ENCODE peak calls at places on chromosomes 3 and 15, in eight cellular contexts. J is thoracic aorta, Y is fibroblast of pulmonary artery, F is PC-3, C is body of pancreas, B is endothelial cell, E is WTC11, K is uterus. D is an unnamed sample.

GRCh38 chr3:38314767-38315487 is 31.7 kb upstream of the XYLB start:
- DNase-seq in B (no peak), F (no peak), C (no peak), J (no peak), K (no peak), E (no peak), Y (no peak), D (no peak)

GRCh38 chr15:51493892-51494291 is 128.7 kb downstream of the DMXL2 start:
- DNase-seq in K (no peak), B (no peak), C (no peak), J (no peak), Y (peak), F (peak), E (no peak), D (no peak)

GRCh38 chr15:35471024-35471423 is 74.9 kb downstream of the DPH6 start:
- DNase-seq in F (no peak), E (no peak), Y (no peak), B (no peak), J (no peak), K (no peak), C (no peak), D (no peak)

GRCh38 chr15:38024293-38025091 is 90.1 kb downstream of the TMCO5A start:
- DNase-seq in C (no peak), J (no peak), Y (no peak), F (no peak), B (no peak), E (no peak), K (no peak), D (no peak)

GRCh38 chr3:9946112-9947024 is 5.8 kb downstream of the PRRT3 start:
- DNase-seq in E (peak), C (peak), F (peak), B (peak), Y (peak), K (peak), J (peak), D (peak)

GRCh38 chr15:37130356-37130755 is 30.0 kb upstream of the MEIS2 start:
- DNase-seq in E (no peak), J (no peak), F (no peak), Y (no peak), K (no peak), B (no peak), C (no peak), D (no peak)

GRCh38 chr3:14208977-14209394 is 30.4 kb downstream of the LSM3 start:
- DNase-seq in Y (peak), F (no peak), C (no peak), K (no peak), J (no peak), B (no peak), E (no peak), D (no peak)

GRCh38 chr3:134625462-134625861 is 25.4 kb downstream of the KY start:
- DNase-seq in C (no peak), Y (no peak), K (no peak), B (no peak), F (no peak), J (no peak), E (no peak), D (no peak)

GRCh38 chr3:188152660-188153497 is 1.1 kb upstream of the LPP start:
- DNase-seq in Y (peak), C (peak), K (peak), F (peak), J (no peak), E (peak), B (peak), D (peak)

GRCh38 chr15:44729394-44729913 is 6.9 kb upstream of the TRIM69 start:
- DNase-seq in B (no peak), J (no peak), K (peak), C (no peak), E (peak), F (no peak), Y (peak), D (no peak)

GRCh38 chr3:63766261-63766660 is 52.8 kb upstream of the C3orf49 start:
- DNase-seq in B (no peak), Y (no peak), F (no peak), C (no peak), E (no peak), J (no peak), K (no peak), D (no peak)

GRCh38 chr3:190593075-190593474 is 79.2 kb downstream of the IL1RAP start:
- DNase-seq in E (no peak), B (no peak), Y (peak), K (no peak), J (no peak), C (no peak), F (no peak), D (no peak)

GRCh38 chr15:69394556-69395282 is 19.4 kb upstream of the KIF23 start:
- DNase-seq in B (peak), J (peak), E (peak), K (peak), F (peak), Y (peak), C (peak), D (peak)

GRCh38 chr3:125431391-125431790 is 56.3 kb upstream of the ZNF148 start:
- DNase-seq in B (no peak), E (no peak), F (peak), C (no peak), K (no peak), Y (peak), J (no peak), D (no peak)

GRCh38 chr3:181384970-181385369 is 326.8 kb upstream of the SOX2 start:
- DNase-seq in B (no peak), K (no peak), C (no peak), Y (no peak), E (no peak), J (no peak), F (no peak), D (no peak)

GRCh38 chr15:78960308-78960707 is 15.5 kb upstream of the CTSH start:
- DNase-seq in Y (no peak), J (no peak), B (no peak), E (no peak), F (no peak), C (no peak), K (no peak), D (no peak)

GRCh38 chr15:67967871-67968423 is 86.2 kb upstream of the PIAS1 start:
- DNase-seq in J (peak), F (no peak), C (peak), E (peak), K (peak), Y (peak), B (peak), D (no peak)

GRCh38 chr3:129624347-129625070 is 18.0 kb upstream of the PLXND1 start:
- DNase-seq in E (no peak), B (no peak), Y (no peak), J (no peak), C (no peak), F (no peak), K (no peak), D (no peak)

GRCh38 chr3:41489205-41489604 is 289.9 kb downstream of the CTNNB1 start:
- DNase-seq in E (no peak), Y (no peak), K (no peak), C (no peak), F (no peak), J (no peak), B (no peak), D (no peak)

GRCh38 chr15:79834496-79834895 is 62.3 kb downstream of the MTHFS start:
- DNase-seq in E (no peak), C (no peak), F (peak), K (no peak), Y (no peak), B (no peak), J (no peak), D (no peak)

GRCh38 chr3:143450656-143451055 is 331.1 kb downstream of the CHST2 start:
- DNase-seq in J (no peak), Y (no peak), E (no peak), F (no peak), C (no peak), B (no peak), K (no peak), D (no peak)

GRCh38 chr15:40330368-40330836 is 6.9 kb downstream of the INAFM2 start:
- DNase-seq in K (peak), B (no peak), Y (peak), F (peak), J (peak), E (no peak), C (no peak), D (no peak)

GRCh38 chr15:45857295-45857694 is 222.5 kb downstream of the SQOR start:
- DNase-seq in E (no peak), Y (no peak), B (no peak), K (no peak), J (no peak), C (no peak), F (no peak), D (no peak)

GRCh38 chr15:36950371-36950770 is 150.0 kb downstream of the MEIS2 start:
- DNase-seq in J (no peak), E (no peak), C (no peak), K (no peak), F (no peak), Y (no peak), B (no peak), D (no peak)

GRCh38 chr15:86961669-86962068 is 882.0 kb downstream of the AGBL1 start:
- DNase-seq in Y (no peak), F (no peak), C (no peak), J (no peak), K (no peak), E (no peak), B (no peak), D (no peak)
- TF ChIP-seq CTCF in Y (no peak), F (no peak), C (no peak), J (no peak), K (no peak), E (no peak), B (no peak), D (no peak)

GRCh38 chr3:53250453-53250852 is 5.4 kb downstream of the TKT start:
- DNase-seq in F (no peak), K (no peak), J (no peak), C (no peak), B (no peak), Y (no peak), E (no peak), D (no peak)
- TF ChIP-seq CTCF in F (no peak), K (no peak), J (no peak), C (no peak), B (no peak), Y (no peak), E (no peak), D (no peak)

DNA sequence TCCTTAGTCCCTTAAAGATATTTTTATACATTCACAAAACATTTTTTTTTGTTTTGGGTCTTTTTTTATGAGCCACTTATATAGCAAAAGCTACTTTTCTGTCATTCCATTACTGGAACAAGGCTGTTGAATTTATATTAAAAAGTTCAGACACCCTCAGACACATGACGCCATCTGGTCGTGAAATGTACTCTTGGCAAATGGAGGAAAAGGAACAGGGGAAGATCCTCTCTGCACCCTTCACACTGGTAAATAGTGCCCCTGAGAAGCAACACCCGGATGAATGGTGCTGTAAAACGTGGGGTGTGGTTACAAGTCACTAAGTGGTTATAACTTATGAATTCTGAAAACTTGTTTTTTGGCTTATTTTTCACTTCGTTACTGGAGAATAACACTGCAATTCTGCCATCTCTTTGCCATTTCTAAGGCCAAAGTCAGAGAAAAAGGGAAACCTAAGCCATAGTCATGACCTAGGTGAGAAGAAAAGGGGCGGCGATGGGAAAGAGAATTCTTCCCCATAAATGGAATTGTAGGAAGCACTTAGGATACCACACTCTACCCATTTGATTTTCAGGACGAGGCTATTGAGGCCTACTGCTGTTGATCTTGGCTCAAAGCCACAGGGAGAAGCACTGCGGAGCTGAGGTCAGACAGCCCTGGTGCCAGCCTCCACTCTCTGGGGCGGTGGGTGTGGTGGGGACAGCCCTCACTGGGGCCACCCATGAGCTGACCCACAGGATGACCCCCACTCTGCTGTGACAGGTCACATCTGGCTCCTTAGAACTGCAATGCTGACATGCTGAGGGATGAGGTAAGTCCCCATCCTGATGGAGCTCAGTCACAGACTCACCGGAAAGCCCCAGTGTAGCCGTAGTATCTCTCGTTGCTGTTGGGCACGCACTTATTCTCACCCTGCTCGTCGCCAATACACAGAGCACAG is 21.8 kb downstream of the LTF start:
- DNase-seq in B (peak), K (peak), F (no peak), J (no peak), E (no peak), Y (no peak), C (peak), D (no peak)
- TF ChIP-seq CTCF in B (peak), K (peak), F (no peak), J (no peak), E (peak), Y (no peak), C (no peak), D (peak)

GRCh38 chr3:168248383-168249047 is 152.8 kb upstream of the GOLIM4 start:
- DNase-seq in B (peak), J (no peak), E (peak), K (no peak), F (peak), Y (peak), C (peak), D (no peak)

GRCh38 chr3:168249048-168249538 is 153.4 kb upstream of the GOLIM4 start:
- DNase-seq in K (no peak), Y (peak), B (peak), J (no peak), F (peak), E (no peak), C (no peak), D (no peak)

GRCh38 chr3:168250415-168250861 is 154.7 kb upstream of the GOLIM4 start:
- DNase-seq in F (no peak), C (no peak), E (no peak), K (no peak), J (no peak), Y (peak), B (peak), D (no peak)

GRCh38 chr3:168251371-168251770 is 155.6 kb upstream of the GOLIM4 start:
- DNase-seq in B (no peak), C (no peak), E (no peak), J (no peak), F (no peak), K (no peak), Y (no peak), D (no peak)

DNA sequence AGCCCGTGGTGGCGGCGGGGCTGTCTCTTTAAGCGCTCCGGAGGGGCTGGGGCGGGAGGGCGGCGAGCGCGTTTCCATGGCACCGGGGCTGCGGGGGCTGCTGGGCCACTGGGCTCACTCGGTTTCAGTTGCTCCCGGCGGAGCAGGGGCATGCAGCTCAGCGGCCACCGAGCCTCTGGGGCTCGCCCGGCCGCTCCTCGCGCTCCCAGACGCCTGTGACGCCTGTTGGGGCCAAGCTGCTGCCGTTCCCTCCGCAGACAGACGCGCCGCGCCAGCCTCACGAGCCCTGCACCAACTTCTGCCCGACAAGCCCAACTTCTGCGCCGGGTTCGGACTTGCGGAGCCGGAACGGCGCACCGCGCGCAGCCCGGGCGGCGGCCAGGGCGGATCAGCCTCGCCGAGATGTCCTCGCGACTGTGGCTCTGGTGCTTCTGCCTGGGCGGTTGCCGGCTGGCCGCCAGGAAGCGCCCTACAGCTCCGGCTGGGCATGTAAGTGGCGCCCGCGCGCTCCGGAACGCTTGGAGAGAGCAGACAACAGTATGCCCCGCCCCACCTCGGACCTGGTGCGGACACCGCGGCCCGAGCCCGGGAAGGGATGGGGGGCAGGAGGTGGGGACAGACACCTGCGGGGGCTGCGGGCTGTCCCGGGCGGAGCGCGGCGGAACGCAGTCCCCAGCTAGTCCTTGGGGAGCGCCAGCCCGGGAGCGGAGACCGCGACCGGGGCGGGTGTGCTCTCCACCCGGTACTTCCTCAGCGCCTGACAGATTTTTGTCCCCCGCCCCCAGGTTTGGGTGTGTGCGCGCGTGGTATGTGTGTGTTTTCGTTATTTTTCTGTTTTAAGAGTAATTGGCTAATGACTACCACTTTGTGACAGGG is 154.1 kb upstream of the GOLIM4 start:
- DNase-seq in B (peak), F (peak), C (peak), K (peak), J (no peak), Y (peak), E (peak), D (no peak)
- TF ChIP-seq CTCF in B (no peak), F (peak), C (peak), K (no peak), J (peak), Y (peak), E (no peak), D (no peak)

D was measured in natural killer cell.